ENCODE peak calls at places on chromosomes 11 and 22, in six cellular contexts. K is SK-MEL-5; U is cardiac fibroblast; G is GM23248; B is activated naive CD4-positive, alpha-beta T cell treated with anti-CD3 and anti-CD28 coated beads, Interleukin-2, amount 50 U/mL, for 16 hours; Q is GM04504. Z is an unnamed sample.

GRCh38 chr22:19933328-19934241 is 8.0 kb upstream of the COMT start:
- DNase-seq in K (no peak), U (no peak), G (no peak), B (no peak), Q (no peak), Z (no peak)

GRCh38 chr11:123645576-123645975 is 8.8 kb downstream of the SCN3B start:
- DNase-seq in K (no peak), U (no peak), G (no peak), B (no peak), Q (no peak), Z (no peak)

GRCh38 chr22:38086001-38086845 is 2.2 kb upstream of the SLC16A8 start:
- DNase-seq in K (no peak), U (no peak), G (no peak), B (no peak), Q (no peak), Z (no peak)

GRCh38 chr11:68223275-68223674 is 10.2 kb upstream of the KMT5B start:
- DNase-seq in K (no peak), U (no peak), G (no peak), B (no peak), Q (no peak), Z (no peak)

GRCh38 chr11:126185200-126186030 is 26.0 kb downstream of the RPUSD4 start:
- DNase-seq in K (no peak), U (no peak), G (no peak), B (no peak), Q (no peak), Z (no peak)

GRCh38 chr11:119584193-119585037 is 144.6 kb downstream of the NECTIN1 start:
- DNase-seq in K (no peak), U (peak; percentile 89), G (peak; percentile 75), B (no peak), Q (no peak), Z (peak; percentile 70)

GRCh38 chr11:10623797-10624761 is 55.6 kb upstream of the LYVE1 start:
- DNase-seq in K (peak; percentile 61), U (peak; percentile 32), G (peak; percentile 22), B (no peak), Q (no peak), Z (no peak)

GRCh38 chr22:38700271-38700788 is 413 bp downstream of the JOSD1 start:
- DNase-seq in K (peak; percentile 67), U (peak; percentile 78), G (peak; percentile 82), B (peak; percentile 32), Q (no peak), Z (no peak)

GRCh38 chr11:23280088-23280487 is 419.8 kb upstream of the CCDC179 start:
- DNase-seq in K (no peak), U (peak; percentile 24), G (peak; percentile 45), B (no peak), Q (no peak), Z (no peak)

GRCh38 chr11:29231991-29232390 is 784.8 kb downstream of the KCNA4 start:
- DNase-seq in K (no peak), U (peak; percentile 8), G (no peak), B (no peak), Q (no peak), Z (no peak)

GRCh38 chr11:65565624-65566453 is 4.4 kb upstream of the ZNRD2 start:
- DNase-seq in K (no peak), U (peak; percentile 33), G (peak; percentile 50), B (no peak), Q (no peak), Z (no peak)

GRCh38 chr22:30777589-30777988 is 82.9 kb downstream of the OSBP2 start:
- DNase-seq in K (no peak), U (no peak), G (no peak), B (no peak), Q (no peak), Z (no peak)

GRCh38 chr22:20725987-20726558 is 47.8 kb upstream of the SERPIND1 start:
- DNase-seq in K (no peak), U (no peak), G (no peak), B (no peak), Q (no peak), Z (no peak)

GRCh38 chr11:119741369-119742262 is 12.6 kb upstream of the NECTIN1 start:
- DNase-seq in K (peak; percentile 59), U (peak; percentile 25), G (peak; percentile 45), B (peak; percentile 66), Q (no peak), Z (peak; percentile 82)

GRCh38 chr11:92152245-92152644 is 72.4 kb upstream of the FAT3 start:
- DNase-seq in K (peak; percentile 16), U (no peak), G (peak; percentile 36), B (no peak), Q (no peak), Z (no peak)

GRCh38 chr11:25351091-25351803 is 854.4 kb downstream of the LUZP2 start:
- DNase-seq in K (no peak), U (no peak), G (no peak), B (no peak), Q (no peak), Z (no peak)

GRCh38 chr22:19757140-19757984 is 3.2 kb upstream of the TBX1 start:
- DNase-seq in K (no peak), U (no peak), G (no peak), B (no peak), Q (no peak), Z (no peak)

GRCh38 chr22:20940178-20940790 is 23.1 kb downstream of the CRKL start:
- DNase-seq in K (no peak), U (no peak), G (peak; percentile 55), B (no peak), Q (peak; percentile 64), Z (no peak)

GRCh38 chr22:23904855-23905254 is 10.7 kb downstream of the MIF start:
- DNase-seq in K (no peak), U (no peak), G (no peak), B (no peak), Q (no peak), Z (peak; percentile 73)

GRCh38 chr22:32407332-32407731 is 4.7 kb downstream of the RTCB start:
- DNase-seq in K (no peak), U (no peak), G (no peak), B (no peak), Q (no peak), Z (no peak)

GRCh38 chr11:78426845-78427244 is 9.2 kb upstream of the GAB2 start:
- DNase-seq in K (no peak), U (no peak), G (no peak), B (no peak), Q (no peak), Z (no peak)

GRCh38 chr11:110077866-110078325 is 15.3 kb upstream of the ZC3H12C start:
- DNase-seq in K (no peak), U (peak; percentile 43), G (peak; percentile 93), B (no peak), Q (peak; percentile 60), Z (peak; percentile 24)

GRCh38 chr11:42591841-42592240 is 720.0 kb upstream of the API5 start:
- DNase-seq in K (no peak), U (no peak), G (no peak), B (no peak), Q (no peak), Z (no peak)

GRCh38 chr22:49582171-49582570 is 245.5 kb downstream of the BRD1 start:
- DNase-seq in K (peak; percentile 19), U (no peak), G (no peak), B (no peak), Q (no peak), Z (peak; percentile 75)

GRCh38 chr11:2150206-2150847 is 10.7 kb downstream of the INS start:
- DNase-seq in K (peak; percentile 65), U (peak; percentile 78), G (peak; percentile 54), B (no peak), Q (no peak), Z (no peak)

GRCh38 chr22:24059121-24059520 is 48.0 kb downstream of the CABIN1 start:
- DNase-seq in K (no peak), U (peak; percentile 89), G (peak; percentile 98), B (no peak), Q (peak; percentile 95), Z (no peak)

GRCh38 chr11:44634401-44635281 is 69.2 kb downstream of the CD82 start:
- DNase-seq in K (no peak), U (peak; percentile 71), G (peak; percentile 82), B (no peak), Q (no peak), Z (peak; percentile 72)

GRCh38 chr11:92475316-92475715 is 250.7 kb downstream of the FAT3 start:
- DNase-seq in K (no peak), U (no peak), G (no peak), B (no peak), Q (no peak), Z (no peak)

GRCh38 chr11:1739576-1739975 is 10.8 kb downstream of the IFITM10 start:
- DNase-seq in K (no peak), U (no peak), G (no peak), B (no peak), Q (no peak), Z (no peak)

GRCh38 chr11:20835561-20835960 is 166.2 kb downstream of the NELL1 start:
- DNase-seq in K (no peak), U (no peak), G (no peak), B (no peak), Q (no peak), Z (no peak)

GRCh38 chr11:18641677-18642076 is 7.5 kb upstream of the SPTY2D1 start:
- DNase-seq in K (no peak), U (no peak), G (no peak), B (no peak), Q (no peak), Z (no peak)

GRCh38 chr22:48053973-48054372 is 1291.5 kb downstream of the TBC1D22A start:
- DNase-seq in K (no peak), U (no peak), G (no peak), B (no peak), Q (no peak), Z (no peak)

GRCh38 chr11:104997288-104997687 is 25.7 kb downstream of the CASP5 start:
- DNase-seq in K (peak; percentile 57), U (peak; percentile 59), G (no peak), B (no peak), Q (no peak), Z (no peak)

GRCh38 chr22:37709445-37709765 is 12.6 kb downstream of the TRIOBP start:
- DNase-seq in K (no peak), U (no peak), G (no peak), B (no peak), Q (no peak), Z (no peak)

GRCh38 chr11:27497284-27497866 is 9.2 kb downstream of the LIN7C start:
- DNase-seq in K (peak; percentile 49), U (peak; percentile 44), G (peak; percentile 63), B (no peak), Q (no peak), Z (no peak)